ENCODE peak calls at places on chromosome 5, in nine cellular contexts. Q is brain microvascular endothelial cell, A is Right ventricle myocardium superior, W is frontal cortex, I is AG04450, J is nucleus accumbens, M is HT-29, X is heart right ventricle, G is retina. P is an unnamed sample.

GRCh38 chr5:143432658-143433239 is 29.3 kb upstream of the NR3C1 start:
- DNase-seq in Q (no peak), A (no peak), W (no peak), I (no peak), J (no peak), M (no peak), X (no peak), G (no peak), P (no peak)

GRCh38 chr5:72183231-72183630 is 76.0 kb downstream of the MAP1B start:
- DNase-seq in Q (no peak), A (no peak), W (no peak), I (no peak), J (no peak), M (no peak), X (no peak), G (peak; percentile 82), P (no peak)

GRCh38 chr5:56330806-56331205 is 97.7 kb upstream of the ANKRD55 start:
- DNase-seq in Q (no peak), A (no peak), W (no peak), I (no peak), J (no peak), M (no peak), X (no peak), G (no peak), P (no peak)

GRCh38 chr5:67746103-67746502 is 469.5 kb upstream of the PIK3R1 start:
- DNase-seq in Q (no peak), A (no peak), W (no peak), I (no peak), J (no peak), M (no peak), X (no peak), G (no peak), P (no peak)

GRCh38 chr5:69295088-69295754 is 37.4 kb downstream of the CCDC125 start:
- DNase-seq in Q (peak; percentile 33), A (no peak), W (no peak), I (peak; percentile 23), J (no peak), M (no peak), X (no peak), G (no peak), P (no peak)

GRCh38 chr5:172769598-172770373 is 1.2 kb downstream of the DUSP1 start:
- DNase-seq in Q (peak; percentile 53), A (peak; percentile 53), W (no peak), I (no peak), J (no peak), M (peak; percentile 58), X (peak; percentile 49), G (peak; percentile 79), P (no peak)

GRCh38 chr5:66701244-66701643 is 105.1 kb downstream of the MAST4 start:
- DNase-seq in Q (no peak), A (no peak), W (no peak), I (no peak), J (no peak), M (no peak), X (no peak), G (no peak), P (no peak)

GRCh38 chr5:95530441-95530840 is 24.3 kb downstream of the SKIC3 start:
- DNase-seq in Q (peak; percentile 94), A (no peak), W (no peak), I (peak; percentile 42), J (peak; percentile 16), M (no peak), X (no peak), G (no peak), P (peak; percentile 70)

GRCh38 chr5:142521706-142522105 is 164.2 kb downstream of the FGF1 start:
- DNase-seq in Q (no peak), A (no peak), W (no peak), I (no peak), J (no peak), M (no peak), X (no peak), G (no peak), P (no peak)

GRCh38 chr5:43294226-43294625 is 19.0 kb downstream of the HMGCS1 start:
- DNase-seq in Q (peak; percentile 36), A (no peak), W (no peak), I (no peak), J (no peak), M (no peak), X (no peak), G (no peak), P (no peak)

GRCh38 chr5:149999866-150000260 is 591 bp downstream of the TIGD6 start:
- DNase-seq in Q (no peak), A (no peak), W (no peak), I (no peak), J (no peak), M (no peak), X (no peak), G (no peak), P (no peak)

P was measured in skeletal muscle cell.